ENCODE peak calls at places on chromosomes 7 and 10, in ten cellular contexts. W is RWPE1, M is astrocyte of the cerebellum, K is epithelial cell of esophagus, C is foreskin keratinocyte, R is upper lobe of right lung, A is HFFc6, F is sigmoid colon, D is astrocyte of the spinal cord, J is A549. U is an unnamed sample.

GRCh38 chr10:104123397-104123796 is 1.4 kb downstream of the SFR1 start:
- DNase-seq in W (no peak), M (no peak), K (peak; percentile 38), C (no peak), R (no peak), A (peak; percentile 32), F (no peak), D (peak; percentile 39), J (peak; percentile 38), U (no peak)

GRCh38 chr10:82924711-82925110 is 1049.7 kb downstream of the NRG3 start:
- DNase-seq in W (no peak), M (no peak), K (no peak), C (no peak), R (no peak), A (no peak), F (no peak), D (no peak), J (no peak), U (no peak)

GRCh38 chr10:29132821-29133156 is 156.1 kb upstream of the LYZL1 start:
- DNase-seq in W (no peak), M (no peak), K (no peak), C (no peak), R (no peak), A (no peak), F (no peak), D (no peak), J (no peak), U (no peak)

GRCh38 chr7:134936893-134937520 is 49.3 kb upstream of the AGBL3 start:
- DNase-seq in W (no peak), M (no peak), K (no peak), C (no peak), R (no peak), A (no peak), F (no peak), D (peak; percentile 37), J (no peak), U (no peak)

GRCh38 chr10:88315746-88316145 is 267.4 kb downstream of the RNLS start:
- DNase-seq in W (no peak), M (no peak), K (peak; percentile 21), C (no peak), R (no peak), A (no peak), F (no peak), D (no peak), J (no peak), U (no peak)

GRCh38 chr7:78022165-78022564 is 223.6 kb downstream of the PHTF2 start:
- DNase-seq in W (no peak), M (no peak), K (no peak), C (no peak), R (no peak), A (no peak), F (no peak), D (no peak), J (no peak), U (no peak)

GRCh38 chr10:121734517-121735137 is 136.4 kb upstream of the FGFR2 start:
- DNase-seq in W (peak; percentile 55), M (no peak), K (peak; percentile 16), C (no peak), R (no peak), A (no peak), F (no peak), D (no peak), J (peak; percentile 44), U (no peak)

GRCh38 chr10:72087392-72087968 is 871 bp downstream of the SPOCK2 start:
- DNase-seq in W (no peak), M (no peak), K (no peak), C (no peak), R (no peak), A (no peak), F (no peak), D (no peak), J (no peak), U (no peak)

GRCh38 chr10:111595173-111595572 is 518.3 kb downstream of the ADRA2A start:
- DNase-seq in W (no peak), M (no peak), K (peak; percentile 26), C (no peak), R (no peak), A (no peak), F (no peak), D (no peak), J (no peak), U (no peak)

GRCh38 chr10:111598433-111599059 is 521.7 kb downstream of the ADRA2A start:
- DNase-seq in W (peak; percentile 10), M (peak; percentile 32), K (peak; percentile 77), C (no peak), R (no peak), A (peak; percentile 20), F (peak; percentile 69), D (peak; percentile 32), J (peak; percentile 13), U (peak; percentile 4)

DNA sequence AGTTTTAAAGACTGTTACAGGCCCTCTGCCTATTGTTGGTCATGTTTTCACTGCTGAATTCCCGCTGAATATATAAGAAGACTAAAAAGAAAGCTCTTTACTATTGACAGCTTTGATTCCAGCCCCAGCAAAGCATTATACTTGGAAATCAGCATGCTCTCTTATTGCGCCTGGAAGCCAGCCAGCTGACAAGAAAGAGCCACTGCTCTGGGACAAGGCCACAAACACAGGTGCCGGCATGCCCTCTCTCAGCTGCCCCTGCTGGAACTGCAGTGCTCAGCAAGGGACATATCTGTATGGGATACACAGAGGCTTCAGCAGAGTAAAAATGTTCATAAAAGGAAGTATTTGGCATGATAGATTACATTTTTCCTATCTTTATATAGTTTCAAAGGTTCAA is 523.9 kb downstream of the ADRA2A start:
- DNase-seq in W (no peak), M (no peak), K (no peak), C (no peak), R (no peak), A (no peak), F (no peak), D (no peak), J (no peak), U (no peak)
- TF ChIP-seq CTCF in W (no peak), M (no peak), K (no peak), C (no peak), R (no peak), A (no peak), F (no peak), D (no peak), J (no peak), U (no peak)

GRCh38 chr7:1798191-1798590 is 128.1 kb downstream of the ELFN1 start:
- DNase-seq in W (no peak), M (no peak), K (no peak), C (no peak), R (no peak), A (no peak), F (no peak), D (no peak), J (no peak), U (no peak)

GRCh38 chr7:1806354-1806753 is 136.3 kb downstream of the ELFN1 start:
- DNase-seq in W (no peak), M (no peak), K (no peak), C (no peak), R (peak; percentile 43), A (no peak), F (peak; percentile 28), D (no peak), J (no peak), U (no peak)

GRCh38 chr7:1802899-1803298 is 132.8 kb downstream of the ELFN1 start:
- DNase-seq in W (no peak), M (no peak), K (no peak), C (no peak), R (peak; percentile 16), A (no peak), F (peak; percentile 10), D (no peak), J (no peak), U (no peak)

GRCh38 chr7:1804310-1804709 is 134.2 kb downstream of the ELFN1 start:
- DNase-seq in W (no peak), M (no peak), K (no peak), C (no peak), R (peak; percentile 19), A (no peak), F (peak; percentile 29), D (no peak), J (no peak), U (no peak)

DNA sequence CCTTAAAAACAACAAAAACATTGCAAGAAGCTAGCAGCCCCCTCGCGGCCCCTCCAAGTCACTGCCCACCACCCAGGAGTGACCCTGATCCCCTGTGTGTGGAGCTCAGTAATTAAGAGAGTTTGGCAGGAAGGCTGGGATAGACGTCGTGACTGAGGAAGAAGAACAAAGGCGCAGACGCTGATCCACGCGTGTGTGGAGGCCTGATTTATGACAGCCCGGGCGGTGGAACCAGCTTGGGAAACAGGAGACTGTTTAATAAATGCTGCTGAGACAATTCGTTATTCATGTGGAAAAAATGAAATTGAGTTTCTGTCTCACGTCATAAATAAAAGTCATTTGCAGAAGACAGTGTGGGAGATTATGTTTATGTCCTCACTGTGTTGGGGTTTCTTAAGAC is 130.8 kb downstream of the ELFN1 start:
- DNase-seq in W (no peak), M (no peak), K (no peak), C (no peak), R (peak; percentile 30), A (no peak), F (peak; percentile 12), D (no peak), J (no peak), U (no peak)
- TF ChIP-seq CTCF in W (no peak), M (no peak), K (no peak), C (no peak), R (no peak), A (no peak), F (no peak), D (no peak), J (no peak), U (no peak)

DNA sequence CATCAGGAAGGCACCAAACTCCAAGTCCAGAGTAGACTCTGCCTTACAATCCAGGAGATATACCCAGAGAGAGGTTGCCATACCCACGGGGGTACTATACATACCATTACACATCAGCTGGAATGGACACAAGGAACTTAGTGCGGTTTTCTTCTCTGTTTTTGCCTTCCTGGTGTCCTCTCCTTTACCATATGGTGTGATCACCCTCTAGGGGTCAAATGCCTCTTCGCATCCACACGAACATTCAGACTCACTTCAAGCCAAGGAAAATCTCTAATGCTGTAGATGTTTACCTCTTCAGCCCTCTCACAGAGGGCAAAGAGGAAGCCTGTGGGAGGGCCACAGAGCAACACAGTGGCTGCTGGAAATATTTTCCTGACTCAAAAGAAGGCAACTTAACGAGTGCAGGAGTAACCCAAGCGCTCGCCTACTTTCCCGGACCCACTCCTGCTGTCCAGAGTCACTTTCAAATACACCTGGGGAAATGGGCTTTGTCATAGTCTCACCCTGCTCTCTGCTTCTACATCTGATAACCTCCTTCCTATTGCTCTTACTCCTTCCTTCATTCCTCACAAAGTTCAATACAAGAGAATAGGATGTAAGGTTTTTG is 220.7 kb downstream of the C7orf25 start:
- DNase-seq in W (peak; percentile 51), M (peak; percentile 52), K (peak; percentile 63), C (no peak), R (no peak), A (peak; percentile 41), F (no peak), D (peak; percentile 72), J (peak; percentile 6), U (peak; percentile 8)
- TF ChIP-seq CTCF in W (peak; percentile 79), M (peak; percentile 71), K (peak; percentile 73), C (peak; percentile 72), R (peak; percentile 45), A (peak; percentile 74), F (peak; percentile 62), D (peak; percentile 77), J (peak; percentile 32), U (peak; percentile 75)

DNA sequence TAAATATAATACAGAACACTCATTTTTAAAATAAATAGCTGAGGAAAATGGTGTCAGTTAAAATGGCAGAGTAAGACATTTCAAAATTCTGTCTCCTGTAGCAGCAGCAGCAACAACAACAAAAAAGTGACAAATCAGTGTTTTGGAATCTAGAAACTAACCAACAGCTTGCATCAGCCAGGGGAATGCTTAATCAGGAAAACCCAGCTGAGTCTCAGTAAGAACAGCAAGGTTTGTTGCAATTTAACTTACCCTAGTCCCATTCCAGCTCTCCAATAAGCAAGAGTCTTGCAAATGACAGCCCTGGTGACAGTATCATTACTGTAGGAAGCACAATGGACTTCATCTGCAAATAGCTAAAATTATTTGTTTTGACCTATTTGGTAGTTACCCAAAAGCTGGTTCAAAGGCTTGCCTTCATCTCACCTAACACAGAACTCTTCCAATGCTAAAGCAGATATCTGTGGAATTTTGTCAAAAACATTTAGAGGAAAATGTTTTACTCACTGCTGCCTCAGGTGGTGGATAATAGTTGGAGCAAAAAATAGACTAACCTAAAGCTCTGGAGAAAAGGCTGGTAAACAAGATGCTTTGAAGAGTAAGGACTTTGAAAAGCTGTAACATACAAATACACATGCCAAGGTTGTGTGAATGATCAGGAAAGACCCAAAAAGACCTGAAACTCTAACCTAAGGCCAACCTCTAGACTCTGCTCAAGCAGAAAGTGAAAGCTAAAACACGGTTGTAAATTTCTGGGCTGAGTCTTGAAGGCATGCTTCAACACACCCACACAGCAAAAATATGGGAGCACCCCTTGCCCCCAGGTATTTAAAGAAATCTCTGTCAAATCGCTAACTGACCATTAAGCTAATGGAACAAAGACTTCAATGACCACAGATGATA is 9.9 kb upstream of the ARHGAP22 start:
- DNase-seq in W (no peak), M (no peak), K (no peak), C (no peak), R (no peak), A (peak; percentile 85), F (no peak), D (peak; percentile 50), J (peak; percentile 22), U (no peak)
- TF ChIP-seq CTCF in W (peak; percentile 29), M (peak; percentile 39), K (peak; percentile 46), C (peak; percentile 49), R (peak; percentile 31), A (peak; percentile 74), F (no peak), D (peak; percentile 53), J (peak; percentile 16), U (peak; percentile 46)